ENCODE peak calls at places on chromosomes 6 and 20, in five cellular contexts. X is hypothalamus, K is ureter, V is Calu3, U is naive B cell. B is an unnamed sample.

GRCh38 chr20:21767739-21768223 is 62.3 kb downstream of the PAX1 start:
- DNase-seq in X (no peak), K (no peak), V (no peak), U (no peak), B (no peak)

GRCh38 chr20:58650181-58650775 is 805 bp upstream of the STX16 start:
- DNase-seq in X (no peak), K (peak), V (no peak), U (peak), B (peak)

GRCh38 chr6:79607000-79607399 is 24.1 kb upstream of the SH3BGRL2 start:
- DNase-seq in X (no peak), K (no peak), V (no peak), U (no peak), B (no peak)

GRCh38 chr6:11851405-11851804 is 72.8 kb upstream of the ADTRP start:
- DNase-seq in X (no peak), K (no peak), V (no peak), U (no peak), B (no peak)

GRCh38 chr20:54257090-54257816 is 49.4 kb downstream of the PFDN4 start:
- DNase-seq in X (no peak), K (no peak), V (peak), U (no peak), B (no peak)

GRCh38 chr6:132623446-132623845 is 629 bp downstream of the TAAR2 start:
- DNase-seq in X (no peak), K (no peak), V (no peak), U (no peak), B (no peak)

GRCh38 chr6:87396595-87397392 is 11.0 kb upstream of the CFAP206 start:
- DNase-seq in X (no peak), K (no peak), V (no peak), U (peak), B (no peak)

GRCh38 chr20:36569847-36570429 is 3.5 kb upstream of the TGIF2 start:
- DNase-seq in X (no peak), K (no peak), V (no peak), U (no peak), B (no peak)

GRCh38 chr6:101818056-101818455 is 424.5 kb downstream of the GRIK2 start:
- DNase-seq in X (no peak), K (no peak), V (no peak), U (no peak), B (no peak)

GRCh38 chr6:3663081-3663480 is 88.4 kb downstream of the PXDC1 start:
- DNase-seq in X (no peak), K (no peak), V (no peak), U (no peak), B (no peak)

B was measured in body of pancreas.